ENCODE peak calls at places on chromosomes 11 and 22, in seven cellular contexts. One of them, this sample, is unnamed.
A peak's percentile ranks its signal among the peaks of the same experiment; 100 is the strongest.

GRCh38 chr22:38843716-38844660 is at the start of gene NPTXR:
- DNase-seq in non-pigmented ciliary epithelial cell: no peak
- DNase-seq in stimulated activated CD4-positive, alpha-beta T cell treated with anti-CD3 and anti-CD28 coated beads, Interleukin-1b, Interleukin-23, amount 100 ng/mL, for 1 hour: no peak
- DNase-seq in WTC11: peak; percentile 59
- DNase-seq in endothelial cell of umbilical vein: peak; percentile 16
- DNase-seq in activated effector memory CD4-positive, alpha-beta T cell treated with anti-CD3 and anti-CD28 coated beads, Interleukin-2, amount 50 U/mL, for 16 hours: peak; percentile 76
- DNase-seq in occipital lobe: no peak
- DNase-seq in this sample: no peak

GRCh38 chr11:130871616-130872015 is 44.7 kb downstream of the SNX19 start:
- DNase-seq in activated effector memory CD4-positive, alpha-beta T cell treated with anti-CD3 and anti-CD28 coated beads, Interleukin-2, amount 50 U/mL, for 16 hours: no peak
- DNase-seq in stimulated activated CD4-positive, alpha-beta T cell treated with anti-CD3 and anti-CD28 coated beads, Interleukin-1b, Interleukin-23, amount 100 ng/mL, for 1 hour: no peak
- DNase-seq in endothelial cell of umbilical vein: no peak
- DNase-seq in occipital lobe: no peak
- DNase-seq in WTC11: no peak
- DNase-seq in non-pigmented ciliary epithelial cell: no peak
- DNase-seq in this sample: no peak

GRCh38 chr22:50274311-50274710 is 4.1 kb upstream of the MAPK11 start:
- DNase-seq in WTC11: no peak
- DNase-seq in non-pigmented ciliary epithelial cell: no peak
- DNase-seq in occipital lobe: peak; percentile 31
- DNase-seq in stimulated activated CD4-positive, alpha-beta T cell treated with anti-CD3 and anti-CD28 coated beads, Interleukin-1b, Interleukin-23, amount 100 ng/mL, for 1 hour: peak; percentile 27
- DNase-seq in endothelial cell of umbilical vein: peak; percentile 30
- DNase-seq in activated effector memory CD4-positive, alpha-beta T cell treated with anti-CD3 and anti-CD28 coated beads, Interleukin-2, amount 50 U/mL, for 16 hours: peak; percentile 76
- DNase-seq in this sample: no peak

GRCh38 chr11:72140661-72141060 is 5.1 kb downstream of the FOLR3 start:
- DNase-seq in endothelial cell of umbilical vein: no peak
- DNase-seq in stimulated activated CD4-positive, alpha-beta T cell treated with anti-CD3 and anti-CD28 coated beads, Interleukin-1b, Interleukin-23, amount 100 ng/mL, for 1 hour: no peak
- DNase-seq in activated effector memory CD4-positive, alpha-beta T cell treated with anti-CD3 and anti-CD28 coated beads, Interleukin-2, amount 50 U/mL, for 16 hours: no peak
- DNase-seq in occipital lobe: no peak
- DNase-seq in WTC11: no peak
- DNase-seq in non-pigmented ciliary epithelial cell: no peak
- DNase-seq in this sample: no peak

GRCh38 chr22:30054067-30054763 is 26.0 kb upstream of the HORMAD2 start:
- DNase-seq in occipital lobe: no peak
- DNase-seq in endothelial cell of umbilical vein: no peak
- DNase-seq in WTC11: no peak
- DNase-seq in activated effector memory CD4-positive, alpha-beta T cell treated with anti-CD3 and anti-CD28 coated beads, Interleukin-2, amount 50 U/mL, for 16 hours: no peak
- DNase-seq in non-pigmented ciliary epithelial cell: no peak
- DNase-seq in stimulated activated CD4-positive, alpha-beta T cell treated with anti-CD3 and anti-CD28 coated beads, Interleukin-1b, Interleukin-23, amount 100 ng/mL, for 1 hour: no peak
- DNase-seq in this sample: no peak

GRCh38 chr11:13260196-13260962 is 17.2 kb upstream of the BMAL1 start:
- DNase-seq in occipital lobe: no peak
- DNase-seq in non-pigmented ciliary epithelial cell: no peak
- DNase-seq in endothelial cell of umbilical vein: no peak
- DNase-seq in activated effector memory CD4-positive, alpha-beta T cell treated with anti-CD3 and anti-CD28 coated beads, Interleukin-2, amount 50 U/mL, for 16 hours: no peak
- DNase-seq in stimulated activated CD4-positive, alpha-beta T cell treated with anti-CD3 and anti-CD28 coated beads, Interleukin-1b, Interleukin-23, amount 100 ng/mL, for 1 hour: no peak
- DNase-seq in WTC11: no peak
- DNase-seq in this sample: no peak

GRCh38 chr22:20093437-20093836 is 13.4 kb downstream of the DGCR8 start:
- DNase-seq in occipital lobe: peak; percentile 44
- DNase-seq in WTC11: no peak
- DNase-seq in activated effector memory CD4-positive, alpha-beta T cell treated with anti-CD3 and anti-CD28 coated beads, Interleukin-2, amount 50 U/mL, for 16 hours: no peak
- DNase-seq in non-pigmented ciliary epithelial cell: no peak
- DNase-seq in endothelial cell of umbilical vein: no peak
- DNase-seq in stimulated activated CD4-positive, alpha-beta T cell treated with anti-CD3 and anti-CD28 coated beads, Interleukin-1b, Interleukin-23, amount 100 ng/mL, for 1 hour: no peak
- DNase-seq in this sample: no peak

GRCh38 chr11:112160452-112160851 is 3.4 kb downstream of the IL18 start:
- DNase-seq in occipital lobe: no peak
- DNase-seq in non-pigmented ciliary epithelial cell: no peak
- DNase-seq in endothelial cell of umbilical vein: no peak
- DNase-seq in activated effector memory CD4-positive, alpha-beta T cell treated with anti-CD3 and anti-CD28 coated beads, Interleukin-2, amount 50 U/mL, for 16 hours: no peak
- DNase-seq in stimulated activated CD4-positive, alpha-beta T cell treated with anti-CD3 and anti-CD28 coated beads, Interleukin-1b, Interleukin-23, amount 100 ng/mL, for 1 hour: no peak
- DNase-seq in WTC11: no peak
- DNase-seq in this sample: no peak

This sample was measured in HFF-Myc.